ENCODE peak calls at places on chromosomes 13 and 19, in four cellular contexts. H is SK-N-SH, Y is DND-41, E is fibroblast of lung. J is an unnamed sample.

GRCh38 chr13:73340069-73340468 is 281.3 kb downstream of the KLF5 start:
- DNase-seq in H (no peak), Y (no peak), E (no peak), J (no peak)

GRCh38 chr19:34288381-34288780 is 34.0 kb downstream of the GARRE1 start:
- DNase-seq in H (no peak), Y (no peak), E (no peak), J (no peak)

GRCh38 chr19:8938576-8938975 is 71.6 kb downstream of the MUC16 start:
- DNase-seq in H (no peak), Y (no peak), E (no peak), J (no peak)

GRCh38 chr13:30918662-30919405 is 12.8 kb downstream of the MEDAG start:
- DNase-seq in H (no peak), Y (no peak), E (peak; percentile 40), J (no peak)

GRCh38 chr19:29675650-29676186 is 10.5 kb downstream of the PLEKHF1 start:
- DNase-seq in H (no peak), Y (no peak), E (no peak), J (no peak)

GRCh38 chr19:10852098-10852800 is 4.0 kb downstream of the C19orf38 start:
- DNase-seq in H (no peak), Y (no peak), E (peak; percentile 63), J (no peak)

GRCh38 chr19:10353793-10354391 is 14.5 kb upstream of the ICAM3 start:
- DNase-seq in H (peak; percentile 77), Y (peak; percentile 60), E (peak; percentile 19), J (peak; percentile 78)

GRCh38 chr19:6003976-6004375 is 26.0 kb upstream of the RANBP3 start:
- DNase-seq in H (no peak), Y (no peak), E (no peak), J (no peak)

GRCh38 chr19:42363614-42364346 is 26.3 kb downstream of the CNFN start:
- DNase-seq in H (no peak), Y (no peak), E (no peak), J (peak; percentile 52)

GRCh38 chr19:35558400-35559280 is 4.8 kb downstream of the ATP4A start:
- DNase-seq in H (no peak), Y (no peak), E (no peak), J (no peak)
- H3K4me3 ChIP-seq in H (peak overlapping the region; percentile 37), Y (no peak overlapping the region), E (peak overlapping the region; percentile 42), J (no peak overlapping the region)

GRCh38 chr13:22062478-22063205 is 391.8 kb downstream of the FGF9 start:
- DNase-seq in H (no peak), Y (no peak), E (no peak), J (no peak)

GRCh38 chr13:22063416-22064124 is 392.7 kb downstream of the FGF9 start:
- DNase-seq in H (no peak), Y (no peak), E (no peak), J (no peak)

GRCh38 chr13:22060187-22060586 is 389.3 kb downstream of the FGF9 start:
- DNase-seq in H (no peak), Y (no peak), E (no peak), J (no peak)

GRCh38 chr13:22061806-22062391 is 391.0 kb downstream of the FGF9 start:
- DNase-seq in H (no peak), Y (no peak), E (no peak), J (no peak)

DNA sequence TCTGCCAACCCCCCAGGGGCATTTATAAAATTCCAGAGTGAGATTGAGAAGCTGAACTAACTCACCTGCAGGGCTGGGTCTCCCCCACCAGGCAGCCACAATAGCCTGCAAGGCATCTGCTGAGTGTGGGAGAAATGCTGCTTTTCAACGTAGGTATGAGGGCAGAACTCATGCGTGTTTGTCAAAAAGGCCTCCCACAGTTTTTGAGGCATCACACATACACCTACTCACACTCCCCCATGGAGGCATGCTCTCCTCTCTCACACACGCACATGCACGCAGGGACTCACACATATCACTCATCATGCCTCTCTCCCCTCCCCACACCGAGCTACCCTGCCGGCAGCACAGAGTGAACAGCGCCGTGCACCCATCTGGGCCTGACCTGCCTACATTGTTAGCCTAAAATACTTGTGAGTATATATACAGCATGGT is 390.5 kb downstream of the FGF9 start:
- DNase-seq in H (no peak), Y (no peak), E (no peak), J (no peak)
- H2AFZ ChIP-seq in H (no peak overlapping the region), Y (no peak overlapping the region), E (no peak overlapping the region), J (no peak overlapping the region)

GRCh38 chr19:15454371-15454800 is 4.6 kb upstream of the WIZ start:
- DNase-seq in H (no peak), Y (no peak), E (no peak), J (no peak)

GRCh38 chr19:15452111-15453047 is 2.6 kb upstream of the WIZ start:
- DNase-seq in H (peak; percentile 98), Y (peak; percentile 39), E (peak; percentile 68), J (peak; percentile 74)

GRCh38 chr19:15450528-15450890 is 753 bp upstream of the WIZ start:
- DNase-seq in H (no peak), Y (no peak), E (no peak), J (no peak)

GRCh38 chr19:15453906-15454305 is 4.2 kb upstream of the WIZ start:
- DNase-seq in H (no peak), Y (no peak), E (no peak), J (no peak)

GRCh38 chr19:15453091-15453498 is 3.3 kb upstream of the WIZ start:
- DNase-seq in H (peak; percentile 75), Y (no peak), E (no peak), J (no peak)
- H3K4me3 ChIP-seq in H (peak overlapping the region; percentile 60), Y (no peak overlapping the region), E (peak overlapping the region; percentile 57), J (no peak overlapping the region)

GRCh38 chr13:33015791-33016323 is 366 bp upstream of the KL start:
- DNase-seq in H (no peak), Y (no peak), E (no peak), J (no peak)

GRCh38 chr13:33016414-33017409 is at the start of gene KL:
- DNase-seq in H (peak; percentile 79), Y (no peak), E (peak; percentile 6), J (no peak)

GRCh38 chr13:33018886-33019285 is 2.7 kb downstream of the KL start:
- DNase-seq in H (no peak), Y (no peak), E (no peak), J (no peak)

GRCh38 chr13:33015275-33015674 is 948 bp upstream of the KL start:
- DNase-seq in H (no peak), Y (no peak), E (no peak), J (no peak)

DNA sequence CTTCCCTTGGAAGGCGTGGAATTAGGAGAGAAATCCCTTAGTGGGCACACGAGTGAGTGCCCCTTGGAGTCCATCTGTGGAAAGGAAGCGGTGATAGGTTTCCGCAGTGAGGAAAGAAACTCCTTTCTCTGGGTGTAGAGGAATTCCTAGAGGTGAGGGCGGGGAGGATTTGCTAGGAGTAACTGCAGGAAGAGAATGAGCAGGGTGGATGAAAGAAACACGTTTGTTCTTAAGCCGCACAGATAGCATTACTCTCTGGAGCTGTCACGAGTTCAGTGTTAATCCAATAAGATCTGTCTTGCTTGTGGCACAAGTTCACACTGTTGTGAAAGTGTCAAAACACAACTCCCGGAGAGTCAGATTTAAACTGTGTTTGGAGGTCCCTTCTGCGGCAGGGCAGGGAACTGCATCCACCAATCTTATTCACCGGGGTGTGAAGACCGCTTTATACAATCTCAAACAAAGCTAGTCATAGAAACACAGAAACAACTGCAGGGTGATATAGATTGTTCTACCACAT is 1.2 kb downstream of the KL start:
- DNase-seq in H (no peak), Y (no peak), E (peak; percentile 55), J (peak; percentile 30)
- H2AFZ ChIP-seq in H (no peak overlapping the region), Y (no peak overlapping the region), E (no peak overlapping the region), J (no peak overlapping the region)

GRCh38 chr13:52652170-52652979 is at the start of gene SUGT1:
- DNase-seq in H (peak; percentile 91), Y (peak; percentile 96), E (peak; percentile 98), J (peak; percentile 97)

GRCh38 chr13:52646967-52647366 is 4.7 kb downstream of the HNRNPA1L2 start:
- DNase-seq in H (no peak), Y (no peak), E (no peak), J (no peak)

GRCh38 chr13:52651880-52652169 is 811 bp upstream of the SUGT1 start:
- DNase-seq in H (peak; percentile 67), Y (no peak), E (no peak), J (no peak)

GRCh38 chr13:52652980-52653303 is 306 bp downstream of the SUGT1 start:
- DNase-seq in H (peak; percentile 60), Y (no peak), E (no peak), J (no peak)

GRCh38 chr13:52650731-52651130 is 1.9 kb upstream of the SUGT1 start:
- DNase-seq in H (no peak), Y (no peak), E (no peak), J (no peak)
- H3K4me3 ChIP-seq in H (peak overlapping the region; percentile 81), Y (peak overlapping the region; percentile 94), E (peak overlapping the region; percentile 95), J (peak overlapping the region; percentile 96)

GRCh38 chr13:110340812-110341444 is 33.8 kb downstream of the COL4A2 start:
- DNase-seq in H (no peak), Y (no peak), E (peak; percentile 87), J (no peak)

GRCh38 chr13:110341445-110342247 is 34.6 kb downstream of the COL4A2 start:
- DNase-seq in H (peak; percentile 55), Y (no peak), E (peak; percentile 65), J (peak; percentile 36)

GRCh38 chr13:110338441-110339101 is 31.5 kb downstream of the COL4A2 start:
- DNase-seq in H (no peak), Y (no peak), E (peak; percentile 91), J (no peak)

GRCh38 chr13:110339263-110339662 is 32.2 kb downstream of the COL4A2 start:
- DNase-seq in H (no peak), Y (no peak), E (no peak), J (no peak)

GRCh38 chr13:110339975-110340550 is 33.0 kb downstream of the COL4A2 start:
- DNase-seq in H (no peak), Y (no peak), E (no peak), J (no peak)
- H2AFZ ChIP-seq in H (no peak overlapping the region), Y (no peak overlapping the region), E (no peak overlapping the region), J (no peak overlapping the region)

GRCh38 chr13:79483302-79483701 is 2.3 kb downstream of the NDFIP2 start:
- DNase-seq in H (no peak), Y (no peak), E (peak; percentile 96), J (no peak)

GRCh38 chr13:79485451-79485850 is 4.5 kb downstream of the NDFIP2 start:
- DNase-seq in H (no peak), Y (no peak), E (no peak), J (no peak)

GRCh38 chr13:79486433-79487188 is 5.7 kb downstream of the NDFIP2 start:
- DNase-seq in H (no peak), Y (no peak), E (no peak), J (no peak)

GRCh38 chr13:79482271-79482970 is 1.5 kb downstream of the NDFIP2 start:
- DNase-seq in H (no peak), Y (no peak), E (peak; percentile 55), J (no peak)

DNA sequence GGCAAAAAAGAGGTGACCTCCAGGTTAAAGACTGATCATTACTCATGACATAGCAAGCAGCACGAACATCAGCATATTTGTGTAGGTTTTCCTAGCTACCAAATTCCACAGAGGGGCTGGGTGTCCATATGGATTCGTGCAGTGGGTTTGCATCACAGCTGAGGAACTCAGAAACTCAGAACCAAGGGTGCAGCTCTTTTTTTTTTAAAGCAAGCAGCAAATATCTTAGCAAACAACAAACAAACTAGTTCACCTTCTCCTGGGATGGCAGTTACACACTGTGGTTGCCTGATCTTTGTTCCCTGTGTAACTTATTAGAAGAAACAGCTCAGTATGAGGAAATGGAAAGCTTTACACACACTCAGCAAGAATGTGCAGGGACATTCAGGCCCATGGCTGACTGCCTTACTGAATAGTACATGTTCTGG is 4.1 kb downstream of the NDFIP2 start:
- DNase-seq in H (no peak), Y (peak; percentile 44), E (peak; percentile 95), J (no peak)
- H3K4me3 ChIP-seq in H (no peak overlapping the region), Y (peak overlapping the region; percentile 89), E (no peak overlapping the region), J (no peak overlapping the region)

J was measured in OCI-LY7.